ENCODE peak calls at places on chromosomes 13 and 19, in eight cellular contexts. U is fibroblast of villous mesenchyme, F is uterus, C is thoracic aorta, L is fibroblast of lung, A is aorta, T is upper lobe of right lung, D is psoas muscle. W is an unnamed sample.
A peak's percentile ranks its signal among the peaks of the same experiment; 100 is the strongest.

GRCh38 chr13:113002206-113002821 is 33.3 kb downstream of the MCF2L start:
- DNase-seq in U (no peak), A (no peak), C (no peak), L (no peak), T (no peak), F (no peak), D (no peak), W (no peak)

GRCh38 chr13:71171740-71172139 is 695.3 kb downstream of the DACH1 start:
- DNase-seq in T (no peak), U (no peak), C (no peak), F (no peak), L (no peak), A (no peak), D (no peak), W (no peak)

GRCh38 chr13:33799950-33800592 is 17.9 kb upstream of the RFC3 start:
- DNase-seq in D (no peak), L (peak; percentile 77), A (no peak), U (peak; percentile 58), C (no peak), T (no peak), F (no peak), W (no peak)

GRCh38 chr13:84430441-84430840 is 548.2 kb upstream of the SLITRK1 start:
- DNase-seq in A (no peak), C (no peak), D (no peak), L (no peak), F (no peak), T (no peak), U (no peak), W (no peak)

GRCh38 chr13:49584771-49585182 is 581 bp downstream of the RCBTB1 start:
- DNase-seq in U (peak; percentile 21), F (no peak), L (no peak), T (no peak), A (no peak), D (no peak), C (no peak), W (no peak)

GRCh38 chr13:37386276-37386675 is 212.3 kb downstream of the POSTN start:
- DNase-seq in L (no peak), U (no peak), D (no peak), A (no peak), F (no peak), T (no peak), C (no peak), W (no peak)

GRCh38 chr13:23801141-23801540 is 88.1 kb downstream of the MIPEP start:
- DNase-seq in L (no peak), T (no peak), A (no peak), F (no peak), D (no peak), C (no peak), U (no peak), W (no peak)

GRCh38 chr13:113671066-113672001 is 4.3 kb downstream of the GRK1 start:
- DNase-seq in L (no peak), U (no peak), D (no peak), F (peak; percentile 11), A (peak; percentile 69), C (no peak), T (peak; percentile 60), W (no peak)

GRCh38 chr13:97211357-97211756 is 10.8 kb upstream of the MBNL2 start:
- DNase-seq in U (no peak), C (no peak), F (no peak), T (no peak), A (no peak), L (no peak), D (no peak), W (no peak)

GRCh38 chr13:98447881-98448641 is 128.8 kb downstream of the STK24 start:
- DNase-seq in C (no peak), A (no peak), U (peak; percentile 28), L (peak; percentile 43), D (no peak), F (no peak), T (peak; percentile 63), W (peak; percentile 44)

GRCh38 chr13:76387561-76387960 is 498.6 kb downstream of the KCTD12 start:
- DNase-seq in L (no peak), U (peak; percentile 31), D (no peak), A (no peak), T (no peak), C (no peak), F (no peak), W (no peak)

GRCh38 chr13:20227288-20227687 is 4.8 kb downstream of the GJB6 start:
- DNase-seq in F (no peak), C (no peak), T (no peak), L (no peak), D (no peak), U (no peak), A (no peak), W (no peak)

GRCh38 chr13:36310417-36311108 is 12.9 kb upstream of the CCDC169 start:
- DNase-seq in D (no peak), L (no peak), U (no peak), T (no peak), A (no peak), F (no peak), C (no peak), W (no peak)

GRCh38 chr19:45591004-45591637 is 6.5 kb upstream of the OPA3 start:
- DNase-seq in L (peak; percentile 45), D (peak; percentile 39), F (no peak), A (no peak), U (peak; percentile 55), C (no peak), T (peak; percentile 75), W (no peak)

GRCh38 chr19:31223805-31224534 is 125.3 kb downstream of the TSHZ3 start:
- DNase-seq in A (no peak), T (no peak), L (peak; percentile 95), D (no peak), F (no peak), C (no peak), U (peak; percentile 91), W (no peak)

GRCh38 chr13:98961204-98962105 is 16.4 kb downstream of the DOCK9 start:
- DNase-seq in U (no peak), A (no peak), F (no peak), T (no peak), C (no peak), L (no peak), D (no peak), W (no peak)

GRCh38 chr13:67042556-67042955 is 187.6 kb downstream of the PCDH9 start:
- DNase-seq in C (no peak), T (no peak), F (no peak), D (no peak), A (no peak), U (no peak), L (no peak), W (no peak)

GRCh38 chr19:6736169-6736916 is 1.0 kb downstream of the GPR108 start:
- DNase-seq in F (peak; percentile 79), L (peak; percentile 89), A (peak; percentile 90), C (no peak), T (peak; percentile 88), U (peak; percentile 92), D (peak; percentile 71), W (peak; percentile 48)

GRCh38 chr19:1264801-1265610 is 4.1 kb upstream of the CIRBP start:
- DNase-seq in A (peak; percentile 93), D (peak; percentile 86), C (no peak), F (peak; percentile 85), L (peak; percentile 89), U (peak; percentile 88), T (peak; percentile 82), W (peak; percentile 77)

GRCh38 chr13:76812971-76813691 is 73.1 kb downstream of the KCTD12 start:
- DNase-seq in F (peak; percentile 30), U (no peak), D (peak; percentile 65), A (no peak), L (peak; percentile 31), T (no peak), C (no peak), W (peak; percentile 11)

GRCh38 chr13:104143760-104144406 is 1077.7 kb upstream of the SLC10A2 start:
- DNase-seq in A (no peak), T (no peak), C (no peak), L (no peak), F (no peak), U (no peak), D (no peak), W (no peak)

GRCh38 chr19:57363734-57364181 is 407 bp downstream of the TRAPPC2B start:
- DNase-seq in U (peak; percentile 21), L (no peak), A (no peak), C (no peak), F (no peak), D (no peak), T (no peak), W (no peak)

GRCh38 chr19:19606021-19606420 is 12.5 kb downstream of the PBX4 start:
- DNase-seq in C (no peak), D (no peak), L (no peak), A (no peak), F (no peak), U (no peak), T (no peak), W (no peak)

GRCh38 chr19:36150586-36150985 is 1.7 kb downstream of the COX7A1 start:
- DNase-seq in T (no peak), C (no peak), D (no peak), U (no peak), A (no peak), F (no peak), L (no peak), W (no peak)
- H3K4me3 ChIP-seq in T (no peak overlapping the region), C (peak overlapping the region; percentile 83), D (peak overlapping the region; percentile 89), U (no peak overlapping the region), A (no peak overlapping the region), F (no peak overlapping the region), L (peak overlapping the region; percentile 76), W (peak overlapping the region; percentile 90)

GRCh38 chr19:10587839-10588150 is 683 bp upstream of the AP1M2 start:
- DNase-seq in L (no peak), C (no peak), T (no peak), D (no peak), A (no peak), F (no peak), U (no peak), W (no peak)
- H3K4me3 ChIP-seq in L (no peak overlapping the region), C (no peak overlapping the region), T (no peak overlapping the region), D (no peak overlapping the region), A (no peak overlapping the region), F (no peak overlapping the region), U (no peak overlapping the region), W (no peak overlapping the region)

DNA sequence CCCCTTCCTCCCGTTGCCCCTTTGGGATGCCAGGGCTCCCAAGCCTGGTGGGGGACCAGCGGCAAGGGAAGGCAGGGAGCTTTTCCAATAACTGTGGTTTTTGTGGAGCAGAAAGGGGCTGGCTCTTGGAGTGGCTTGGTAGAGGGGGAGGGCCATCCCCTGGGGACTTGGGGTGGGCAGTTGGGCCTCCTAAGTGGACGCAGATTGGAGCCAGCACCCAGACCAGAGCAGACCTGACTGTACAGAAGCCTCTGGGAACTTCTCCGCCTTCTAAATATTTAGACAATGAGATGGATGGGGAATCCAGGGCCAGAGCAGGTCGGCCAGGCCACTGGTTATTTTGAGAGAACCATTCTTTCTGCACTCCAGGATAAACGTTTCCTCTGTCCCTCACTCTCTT is 4.2 kb downstream of the PTGIR start:
- DNase-seq in U (peak; percentile 63), L (peak; percentile 75), C (no peak), D (no peak), A (peak; percentile 91), T (no peak), F (no peak), W (no peak)
- H3K4me3 ChIP-seq in U (no peak overlapping the region), L (peak overlapping the region; percentile 56), C (peak overlapping the region; percentile 75), D (peak overlapping the region; percentile 36), A (peak overlapping the region; percentile 39), T (peak overlapping the region; percentile 43), F (no peak overlapping the region), W (no peak overlapping the region)

DNA sequence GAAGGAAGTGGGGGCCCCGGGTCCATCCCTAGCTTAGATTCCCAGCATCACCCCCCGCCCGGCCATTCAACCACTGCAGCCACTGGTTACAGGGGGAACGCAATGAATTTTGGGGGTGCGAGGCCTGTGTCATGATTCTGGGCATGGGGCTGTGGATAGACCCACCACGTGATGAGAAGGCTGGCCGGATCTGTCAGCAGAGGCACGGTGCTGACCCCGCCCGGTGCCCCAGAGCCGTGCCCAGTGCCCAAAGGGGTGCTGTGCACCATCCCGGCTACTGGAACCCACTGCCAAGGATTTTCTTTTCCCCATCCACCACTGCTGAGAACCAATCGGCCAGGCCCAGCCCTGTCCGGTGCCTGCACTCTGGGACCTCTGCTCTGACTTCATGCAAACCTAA is 27.4 kb downstream of the CLEC4M start:
- DNase-seq in D (no peak), L (no peak), U (no peak), F (no peak), C (no peak), A (no peak), T (no peak), W (no peak)
- H3K4me3 ChIP-seq in D (no peak overlapping the region), L (no peak overlapping the region), U (no peak overlapping the region), F (no peak overlapping the region), C (no peak overlapping the region), A (no peak overlapping the region), T (no peak overlapping the region), W (no peak overlapping the region)